ENCODE peak calls at places on chromosomes 16 and 17, in five cellular contexts. G is sigmoid colon, H is left ventricle myocardium inferior, N is ascending aorta, Q is MM.1S. X is an unnamed sample.

GRCh38 chr16:82079892-82080291 is 44.8 kb downstream of the HSD17B2 start:
- DNase-seq in H (no peak), N (no peak), G (no peak), Q (no peak), X (no peak)

GRCh38 chr17:57943140-57943539 is 12.1 kb downstream of the CUEDC1 start:
- DNase-seq in Q (no peak), N (no peak), G (no peak), H (no peak), X (no peak)

GRCh38 chr16:57564571-57565270 is 22.3 kb downstream of the ADGRG5 start:
- DNase-seq in N (no peak), G (no peak), Q (no peak), H (no peak), X (peak; percentile 49)

GRCh38 chr16:14310519-14310991 is 239.4 kb downstream of the MRTFB start:
- DNase-seq in N (no peak), Q (no peak), H (no peak), G (no peak), X (no peak)

GRCh38 chr16:1773703-1774455 is 945 bp upstream of the MRPS34 start:
- DNase-seq in G (no peak), Q (no peak), H (no peak), N (no peak), X (no peak)

GRCh38 chr16:50614956-50615727 is 66.0 kb downstream of the SNX20 start:
- DNase-seq in H (no peak), G (no peak), N (no peak), Q (no peak), X (no peak)

GRCh38 chr17:72193395-72194106 is 72.7 kb downstream of the SOX9 start:
- DNase-seq in N (peak; percentile 69), Q (no peak), H (peak; percentile 49), G (no peak), X (no peak)

GRCh38 chr17:9016941-9017552 is 4.3 kb upstream of the NTN1 start:
- DNase-seq in G (peak; percentile 13), N (peak; percentile 53), H (no peak), Q (no peak), X (no peak)

GRCh38 chr17:78873519-78874340 is 29.3 kb downstream of the CEP295NL start:
- DNase-seq in N (no peak), Q (no peak), G (no peak), H (peak; percentile 57), X (no peak)

GRCh38 chr16:28321700-28322411 is 29.5 kb downstream of the SBK1 start:
- DNase-seq in Q (peak; percentile 41), N (no peak), G (no peak), H (no peak), X (no peak)

GRCh38 chr16:6946106-6946505 is 386.5 kb upstream of the RBFOX1 start:
- DNase-seq in H (no peak), N (no peak), G (no peak), Q (no peak), X (no peak)

GRCh38 chr17:6555331-6556120 is 829 bp downstream of the PITPNM3 start:
- DNase-seq in Q (no peak), G (no peak), H (no peak), N (no peak), X (no peak)

GRCh38 chr17:66123163-66123562 is 68.8 kb downstream of the CEP112 start:
- DNase-seq in Q (no peak), H (no peak), N (no peak), G (no peak), X (no peak)

GRCh38 chr16:84885024-84885910 is 65.5 kb downstream of the CRISPLD2 start:
- DNase-seq in Q (no peak), G (no peak), N (no peak), H (peak; percentile 44), X (no peak)

GRCh38 chr17:41678907-41679739 is 9.6 kb upstream of the EIF1 start:
- DNase-seq in G (peak; percentile 48), H (no peak), Q (peak; percentile 87), N (no peak), X (no peak)
- H3K4me3 ChIP-seq in G (no peak overlapping the region), H (peak overlapping the region; percentile 55), Q (peak overlapping the region; percentile 53), N (no peak overlapping the region), X (peak overlapping the region; percentile 4)

GRCh38 chr17:36004604-36005003 is 3.3 kb upstream of the CCL15 start:
- DNase-seq in N (peak; percentile 11), Q (peak; percentile 33), H (no peak), G (no peak), X (no peak)

GRCh38 chr17:36014946-36015345 is 2.8 kb downstream of the CCL23 start:
- DNase-seq in H (no peak), G (no peak), Q (peak; percentile 41), N (no peak), X (no peak)

DNA sequence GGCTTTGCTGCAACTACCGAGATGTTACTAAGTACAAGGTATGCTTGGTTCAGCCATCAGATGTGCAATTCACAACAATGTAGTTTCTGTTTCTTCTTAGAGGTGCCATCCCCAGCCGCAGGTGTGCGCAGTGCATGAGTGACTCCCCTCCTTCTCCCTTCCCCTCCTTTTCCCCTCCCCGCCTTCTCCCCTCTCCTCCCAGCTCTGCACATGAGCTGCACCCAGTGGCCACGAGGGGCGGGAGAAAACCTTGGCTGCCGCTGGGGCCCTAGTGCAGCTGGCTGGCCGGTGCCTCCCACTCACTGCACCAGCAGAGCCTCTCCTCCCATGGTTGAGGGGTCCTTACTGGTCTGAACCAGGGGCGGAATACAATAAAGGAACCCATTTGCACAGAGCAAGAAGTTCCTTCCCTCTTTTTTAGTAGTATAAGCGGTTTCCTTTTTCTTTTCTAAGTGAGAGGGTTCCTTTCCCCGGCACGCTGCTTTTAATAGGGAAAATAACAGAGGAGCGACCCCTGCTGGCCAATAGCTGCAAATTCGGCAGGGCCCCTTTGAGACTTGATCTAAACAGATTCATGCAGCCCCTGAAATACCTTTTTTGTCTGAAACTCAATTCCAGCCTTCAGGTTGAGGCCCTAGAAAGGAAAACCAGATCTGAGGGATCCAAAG is 7.8 kb upstream of the CCL15 start:
- DNase-seq in G (no peak), N (no peak), H (no peak), Q (peak; percentile 83), X (no peak)
- TF ChIP-seq CTCF in G (no peak), N (no peak), H (peak; percentile 37), Q (peak; percentile 73), X (peak; percentile 32)

GRCh38 chr17:1462164-1463112 is 6.4 kb upstream of the CRK start:
- DNase-seq in Q (no peak), N (no peak), G (no peak), H (no peak), X (no peak)
- H3K4me3 ChIP-seq in Q (no peak overlapping the region), N (no peak overlapping the region), G (no peak overlapping the region), H (no peak overlapping the region), X (no peak overlapping the region)

GRCh38 chr17:50186661-50187402 is 14.6 kb downstream of the COL1A1 start:
- DNase-seq in Q (no peak), H (no peak), N (no peak), G (no peak), X (no peak)
- TF ChIP-seq CTCF in Q (no peak), H (no peak), N (no peak), G (no peak), X (no peak)

DNA sequence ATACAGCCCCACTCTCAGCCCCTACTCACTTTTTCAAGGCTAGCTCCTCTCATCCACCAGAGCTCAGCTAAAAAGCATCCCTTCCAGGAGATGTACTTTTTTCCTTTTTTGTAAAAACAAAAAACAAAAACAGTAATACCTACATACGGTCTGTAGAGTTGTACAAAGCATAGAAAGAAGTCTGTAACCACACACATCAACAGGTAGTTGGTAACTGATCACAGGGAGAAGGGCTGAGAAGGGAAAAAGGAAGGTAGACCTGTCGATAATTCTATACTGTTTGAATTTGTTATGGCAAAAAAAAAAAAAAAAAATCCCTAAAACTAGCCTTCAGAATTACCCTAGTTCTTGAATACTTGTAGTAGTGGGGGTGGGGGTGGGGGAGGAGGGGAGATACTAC is 874 bp downstream of the SLC25A19 start:
- DNase-seq in G (no peak), Q (no peak), N (no peak), H (no peak), X (no peak)
- H3K4me3 ChIP-seq in G (peak overlapping the region; percentile 77), Q (peak overlapping the region; percentile 87), N (peak overlapping the region; percentile 69), H (peak overlapping the region; percentile 82), X (peak overlapping the region; percentile 54)

GRCh38 chr16:16983545-16983944 is 487.2 kb downstream of the XYLT1 start:
- DNase-seq in G (no peak), H (no peak), N (no peak), Q (no peak), X (no peak)

GRCh38 chr16:16985707-16986106 is 485.1 kb downstream of the XYLT1 start:
- DNase-seq in Q (no peak), N (no peak), G (no peak), H (no peak), X (no peak)

DNA sequence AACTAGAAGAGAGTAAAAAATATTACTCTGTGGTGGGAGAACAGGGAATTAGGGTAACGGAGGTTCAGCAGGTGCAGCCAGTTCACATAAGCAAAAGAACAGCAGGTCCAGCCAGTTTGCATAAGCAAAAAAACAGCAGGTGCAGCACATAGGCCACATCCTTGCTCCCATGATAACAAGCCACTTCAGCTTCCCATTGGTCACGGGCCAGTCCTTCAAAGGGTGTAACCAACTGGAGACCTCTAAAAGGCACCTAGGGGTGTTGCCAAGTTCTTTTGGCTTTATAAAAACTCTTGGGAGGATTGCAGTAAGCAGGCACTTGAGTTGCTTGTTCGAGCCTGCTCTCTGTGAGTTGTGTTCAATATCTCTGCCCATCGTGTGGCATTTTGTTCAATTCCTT is 488.1 kb downstream of the XYLT1 start:
- DNase-seq in Q (no peak), H (no peak), G (no peak), N (no peak), X (no peak)
- TF ChIP-seq CTCF in Q (no peak), H (no peak), G (no peak), N (no peak), X (no peak)

DNA sequence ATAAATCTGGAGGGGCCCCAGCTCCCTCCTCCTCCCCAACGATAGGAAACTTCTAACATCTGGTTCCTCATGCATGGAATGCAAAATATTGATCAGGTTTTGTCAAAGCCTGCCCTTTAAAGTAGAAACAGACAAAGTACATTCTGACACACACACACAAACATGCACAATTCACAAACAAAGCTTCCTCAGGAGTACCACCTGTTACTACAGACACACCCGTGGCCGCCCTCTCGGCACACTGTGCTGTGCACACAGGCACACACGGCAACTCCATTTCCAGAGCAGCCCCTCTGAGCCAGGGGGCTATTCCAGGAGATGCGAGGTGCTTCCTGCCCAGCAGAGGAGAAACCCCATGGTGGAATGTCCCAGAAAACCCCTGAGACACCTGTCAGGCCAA is 151.2 kb downstream of the ZFHX3 start:
- DNase-seq in Q (no peak), H (no peak), G (no peak), N (no peak), X (no peak)
- H3K4me3 ChIP-seq in Q (no peak overlapping the region), H (no peak overlapping the region), G (no peak overlapping the region), N (no peak overlapping the region), X (no peak overlapping the region)

GRCh38 chr16:20762404-20763123 is 1.2 kb upstream of the ACSM3 start:
- DNase-seq in H (no peak), Q (no peak), G (no peak), N (no peak), X (no peak)

GRCh38 chr16:20765732-20766131 is 1.9 kb downstream of the ACSM3 start:
- DNase-seq in H (no peak), G (no peak), Q (no peak), N (no peak), X (no peak)

GRCh38 chr16:20766294-20766693 is 2.5 kb downstream of the ACSM3 start:
- DNase-seq in Q (no peak), G (no peak), H (no peak), N (no peak), X (no peak)

GRCh38 chr16:20761175-20761574 is 2.6 kb upstream of the ACSM3 start:
- DNase-seq in Q (no peak), G (no peak), H (no peak), N (no peak), X (no peak)

GRCh38 chr16:20763461-20764232 is at the start of gene ACSM3:
- DNase-seq in H (no peak), N (peak; percentile 70), Q (peak; percentile 93), G (peak; percentile 85), X (no peak)
- TF ChIP-seq CTCF in H (no peak), N (no peak), Q (no peak), G (no peak), X (no peak)

X was measured in RWPE2.